ENCODE peak calls at places on chromosomes 12 and 14, in eight cellular contexts. K is hepatocyte, G is A549, R is tibial artery, V is trophoblast cell, O is IMR-90, D is psoas muscle, B is left ventricle myocardium inferior. I is an unnamed sample. For H3K9me3 and H3K4me1, the result is how much of the 10 kb centered on the place peaks cover.

GRCh38 chr14:105742531-105742848 is 216.1 kb downstream of the TMEM121 start:
- DNase-seq in K (no peak), G (no peak), R (no peak), V (no peak), O (no peak), D (peak), B (no peak), I (no peak)

GRCh38 chr14:103014466-103015319 is 42.7 kb downstream of the CDC42BPB start:
- DNase-seq in K (no peak), G (no peak), R (no peak), V (no peak), O (peak), D (no peak), B (no peak), I (peak)

GRCh38 chr12:84919271-84919670 is 6.7 kb upstream of the SLC6A15 start:
- DNase-seq in K (no peak), G (no peak), R (no peak), V (no peak), O (peak), D (no peak), B (no peak), I (no peak)

GRCh38 chr14:88426271-88426670 is 40.8 kb downstream of the SPATA7 start:
- DNase-seq in K (no peak), G (no peak), R (no peak), V (no peak), O (peak), D (peak), B (no peak), I (no peak)

GRCh38 chr14:75132374-75133086 is 5.7 kb upstream of the NEK9 start:
- DNase-seq in K (peak), G (peak), R (peak), V (peak), O (peak), D (no peak), B (no peak), I (peak)

GRCh38 chr12:70756118-70756517 is 118.9 kb upstream of the PTPRB start:
- DNase-seq in K (peak), G (no peak), R (no peak), V (peak), O (peak), D (no peak), B (no peak), I (no peak)

GRCh38 chr12:122421263-122421814 is 1.1 kb downstream of the CLIP1 start:
- DNase-seq in K (peak), G (peak), R (peak), V (peak), O (peak), D (no peak), B (peak), I (peak)

GRCh38 chr14:38137005-38137404 is 70.7 kb upstream of the SSTR1 start:
- DNase-seq in K (no peak), G (no peak), R (no peak), V (no peak), O (peak), D (no peak), B (no peak), I (no peak)

GRCh38 chr14:64870160-64870559 is 9.5 kb downstream of the SPTB start:
- DNase-seq in K (no peak), G (no peak), R (no peak), V (no peak), O (no peak), D (no peak), B (no peak), I (no peak)

GRCh38 chr14:96357216-96357615 is 5.9 kb downstream of the ATG2B start:
- DNase-seq in K (no peak), G (no peak), R (no peak), V (no peak), O (no peak), D (no peak), B (no peak), I (no peak)

GRCh38 chr12:45827974-45828373 is 98.5 kb downstream of the ARID2 start:
- DNase-seq in K (no peak), G (no peak), R (no peak), V (no peak), O (no peak), D (no peak), B (no peak), I (no peak)

GRCh38 chr14:79279645-79280399 is 931.5 kb downstream of the DIO2 start:
- DNase-seq in K (peak), G (no peak), R (peak), V (peak), O (peak), D (no peak), B (no peak), I (no peak)

GRCh38 chr14:37436519-37436918 is 158.5 kb downstream of the FOXA1 start:
- DNase-seq in K (no peak), G (no peak), R (no peak), V (no peak), O (no peak), D (no peak), B (no peak), I (no peak)

GRCh38 chr12:10722905-10723866 is at the start of gene YBX3:
- DNase-seq in K (peak), G (peak), R (peak), V (peak), O (peak), D (peak), B (peak), I (peak)

GRCh38 chr12:32444895-32445294 is 45.5 kb downstream of the FGD4 start:
- DNase-seq in K (peak), G (no peak), R (no peak), V (peak), O (peak), D (no peak), B (no peak), I (peak)

GRCh38 chr14:70317969-70318634 is 41.4 kb downstream of the COX16 start:
- DNase-seq in K (peak), G (peak), R (no peak), V (peak), O (peak), D (no peak), B (no peak), I (peak)

GRCh38 chr12:65419284-65420072 is 141.0 kb downstream of the MSRB3 start:
- DNase-seq in K (no peak), G (no peak), R (no peak), V (no peak), O (no peak), D (no peak), B (no peak), I (no peak)

GRCh38 chr12:77231548-77231947 is 166.2 kb upstream of the E2F7 start:
- DNase-seq in K (peak), G (no peak), R (peak), V (no peak), O (peak), D (peak), B (peak), I (peak)

GRCh38 chr14:102206901-102207300 is 67.2 kb downstream of the WDR20 start:
- DNase-seq in K (no peak), G (no peak), R (no peak), V (no peak), O (no peak), D (no peak), B (no peak), I (no peak)

GRCh38 chr12:116661341-116661740 is 76.5 kb downstream of the SPRING1 start:
- DNase-seq in K (no peak), G (no peak), R (no peak), V (no peak), O (no peak), D (no peak), B (no peak), I (no peak)
- H3K27ac ChIP-seq in K (no peak), G (no peak), R (no peak), V (no peak), O (no peak), D (no peak), B (no peak), I (no peak)

GRCh38 chr14:32186248-32186647 is 15.6 kb upstream of the RNU6-7 start:
- DNase-seq in K (no peak), G (no peak), R (no peak), V (no peak), O (no peak), D (no peak), B (no peak), I (no peak)

GRCh38 chr14:32185097-32185496 is 16.7 kb upstream of the RNU6-7 start:
- DNase-seq in K (no peak), G (no peak), R (no peak), V (no peak), O (no peak), D (no peak), B (no peak), I (no peak)

DNA sequence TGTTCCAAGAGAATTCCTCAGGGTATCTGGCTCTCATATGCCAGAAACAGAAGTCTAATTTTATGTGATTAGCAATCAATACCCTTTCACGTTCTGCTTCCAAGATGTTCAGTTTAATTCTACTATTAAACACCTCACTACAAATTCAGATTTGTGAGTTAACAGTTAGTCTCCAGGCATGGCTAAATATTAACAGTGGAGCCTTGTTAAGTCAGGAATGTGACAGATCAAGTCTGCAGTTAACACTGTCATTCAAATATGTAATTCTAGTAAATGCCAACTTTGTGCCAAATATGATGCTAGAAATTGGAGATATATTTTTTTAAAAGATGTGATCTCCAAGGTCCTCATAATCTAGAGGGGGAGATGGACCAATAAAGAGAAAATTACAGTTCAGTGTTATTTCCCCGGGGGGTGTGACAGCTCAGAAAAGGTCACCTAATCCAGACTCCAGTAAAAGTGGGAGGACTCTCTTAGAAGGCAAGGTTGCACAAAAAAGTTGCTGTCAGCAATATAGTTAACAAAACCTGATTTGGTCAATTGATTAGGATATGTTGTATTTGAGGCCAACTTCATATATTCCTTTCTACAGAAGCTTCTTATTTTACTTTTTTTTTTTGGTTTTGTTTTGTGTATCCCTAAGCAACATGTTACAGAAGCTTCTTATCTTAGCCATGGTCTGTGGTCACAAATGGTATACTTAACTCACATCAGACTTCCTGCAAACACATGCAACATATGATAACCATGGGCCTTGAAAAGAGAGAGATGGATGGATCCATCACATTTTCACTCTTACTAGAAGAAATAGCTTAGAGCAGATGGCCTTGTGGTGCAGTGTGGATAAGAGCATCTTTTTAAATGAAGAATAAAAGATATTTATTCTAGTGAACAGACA is 18.4 kb upstream of the RNU6-7 start:
- DNase-seq in K (no peak), G (no peak), R (no peak), V (no peak), O (no peak), D (no peak), B (no peak), I (no peak)
- H3K9me3 ChIP-seq in K (under half), G (under half), R (under half), V (under half), O (under half), D (under half), B (under half), I (under half)

GRCh38 chr14:95237121-95237876 is 80.0 kb upstream of the DICER1 start:
- DNase-seq in K (no peak), G (no peak), R (no peak), V (peak), O (no peak), D (peak), B (no peak), I (no peak)
- H3K4me1 ChIP-seq in K (under half), G (under half), R (under half), V (under half), O (under half), D (under half), B (under half), I (under half)

GRCh38 chr14:68541128-68541896 is 251.6 kb downstream of the ZFP36L1 start:
- DNase-seq in K (no peak), G (no peak), R (no peak), V (no peak), O (no peak), D (no peak), B (no peak), I (no peak)

GRCh38 chr14:68544150-68544892 is 248.5 kb downstream of the ZFP36L1 start:
- DNase-seq in K (no peak), G (no peak), R (peak), V (peak), O (peak), D (peak), B (peak), I (no peak)

GRCh38 chr14:68543516-68543915 is 249.4 kb downstream of the ZFP36L1 start:
- DNase-seq in K (no peak), G (no peak), R (no peak), V (no peak), O (no peak), D (no peak), B (no peak), I (no peak)

GRCh38 chr14:68539839-68540238 is 253.0 kb downstream of the ZFP36L1 start:
- DNase-seq in K (no peak), G (no peak), R (no peak), V (peak), O (no peak), D (no peak), B (no peak), I (no peak)

DNA sequence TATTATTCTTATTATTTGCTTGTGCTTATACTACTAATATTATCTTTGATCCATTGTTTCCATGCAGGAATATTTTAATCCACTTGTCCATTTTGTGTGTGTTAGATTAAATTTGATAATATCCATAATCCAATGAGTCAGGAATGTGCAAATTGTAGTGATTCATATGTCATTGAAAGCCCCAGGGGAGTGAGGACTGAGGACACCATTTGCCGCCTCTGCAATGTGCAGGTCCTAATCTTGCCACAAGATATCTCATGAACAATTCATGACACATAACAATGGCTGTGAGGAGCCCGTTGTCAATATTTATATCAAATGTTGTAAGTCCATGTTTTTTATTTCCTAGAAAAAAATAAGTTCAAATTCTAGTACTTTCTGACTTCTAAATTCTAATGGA is 250.5 kb downstream of the ZFP36L1 start:
- DNase-seq in K (no peak), G (no peak), R (no peak), V (peak), O (no peak), D (no peak), B (no peak), I (no peak)
- H3K27ac ChIP-seq in K (peak), G (peak), R (peak), V (no peak), O (no peak), D (no peak), B (no peak), I (no peak)

GRCh38 chr12:129080413-129080812 is 227.1 kb downstream of the GLT1D1 start:
- DNase-seq in K (no peak), G (no peak), R (no peak), V (no peak), O (no peak), D (no peak), B (no peak), I (no peak)

GRCh38 chr12:129081755-129082250 is 228.5 kb downstream of the GLT1D1 start:
- DNase-seq in K (no peak), G (no peak), R (no peak), V (no peak), O (no peak), D (peak), B (no peak), I (no peak)

GRCh38 chr12:129080821-129081220 is 227.5 kb downstream of the GLT1D1 start:
- DNase-seq in K (no peak), G (no peak), R (no peak), V (no peak), O (no peak), D (peak), B (no peak), I (no peak)

GRCh38 chr12:129083121-129083520 is 229.8 kb downstream of the GLT1D1 start:
- DNase-seq in K (no peak), G (no peak), R (no peak), V (no peak), O (no peak), D (peak), B (no peak), I (no peak)

DNA sequence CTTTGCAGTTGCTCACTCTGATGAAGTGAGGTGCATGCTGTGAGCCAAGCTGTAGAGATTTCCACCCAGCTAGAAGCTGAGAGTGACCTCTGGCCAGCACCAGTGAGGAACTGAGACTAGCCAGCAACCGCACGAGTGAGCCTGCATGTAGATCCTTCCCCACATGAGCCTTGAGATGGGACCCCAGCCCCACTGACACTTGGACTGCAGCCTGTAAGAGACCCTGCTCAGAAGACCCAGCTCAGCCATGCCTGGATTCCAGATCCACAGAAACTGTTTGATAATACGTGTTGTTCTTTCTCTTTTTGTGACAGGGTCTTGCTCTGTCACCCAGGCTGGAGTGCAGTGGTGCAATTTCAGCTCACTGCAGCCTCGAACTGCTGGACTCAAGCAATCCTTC is 229.2 kb downstream of the GLT1D1 start:
- DNase-seq in K (no peak), G (no peak), R (no peak), V (no peak), O (no peak), D (peak), B (no peak), I (no peak)
- H3K9me3 ChIP-seq in K (under half), G (under half), R (under half), V (under half), O (under half), D (under half), B (under half), I (under half)

I was measured in PC-9.